ENCODE peak calls at places on chromosomes 3 and 15, in six cellular contexts. T is stimulated activated CD8-positive, alpha-beta memory T cell treated with anti-CD3 and anti-CD28 coated beads, Interleukin-7, amount 100 ng/mL, for 4 hours; O is left lung; N is stimulated activated naive CD8-positive, alpha-beta T cell treated with anti-CD3 and anti-CD28 coated beads, Interleukin-15, amount 100 ng/mL, for 72 hours; S is hepatocyte; Q is Calu3. G is an unnamed sample.

GRCh38 chr3:135226057-135226456 is 431.0 kb downstream of the EPHB1 start:
- DNase-seq in T (no peak), O (no peak), N (no peak), S (no peak), Q (no peak), G (no peak)

GRCh38 chr3:124772081-124772831 is 42.0 kb downstream of the UMPS start:
- DNase-seq in T (no peak), O (no peak), N (no peak), S (peak; percentile 43), Q (no peak), G (no peak)

GRCh38 chr3:167631471-167631870 is 22.3 kb downstream of the WDR49 start:
- DNase-seq in T (no peak), O (no peak), N (no peak), S (no peak), Q (no peak), G (no peak)

GRCh38 chr15:31264534-31265089 is 62.0 kb upstream of the KLF13 start:
- DNase-seq in T (no peak), O (peak; percentile 34), N (no peak), S (no peak), Q (no peak), G (no peak)

GRCh38 chr3:49411550-49411967 is 217 bp downstream of the RHOA start:
- DNase-seq in T (peak; percentile 52), O (peak; percentile 54), N (peak; percentile 65), S (peak; percentile 78), Q (peak; percentile 47), G (peak; percentile 44)

GRCh38 chr3:123540285-123540684 is 44.6 kb downstream of the HACD2 start:
- DNase-seq in T (no peak), O (no peak), N (no peak), S (no peak), Q (no peak), G (no peak)

GRCh38 chr15:77664428-77664827 is 31.7 kb upstream of the LINGO1 start:
- DNase-seq in T (no peak), O (no peak), N (no peak), S (no peak), Q (no peak), G (no peak)

GRCh38 chr3:112671930-112672715 is 31.2 kb upstream of the CCDC80 start:
- DNase-seq in T (no peak), O (no peak), N (no peak), S (peak; percentile 49), Q (no peak), G (no peak)

GRCh38 chr15:85766007-85766831 is 28.5 kb downstream of the KLHL25 start:
- DNase-seq in T (no peak), O (no peak), N (no peak), S (peak; percentile 54), Q (no peak), G (no peak)

GRCh38 chr15:92624401-92624991 is 31.1 kb downstream of the FAM174B start:
- DNase-seq in T (no peak), O (no peak), N (no peak), S (peak; percentile 37), Q (no peak), G (no peak)

GRCh38 chr15:43183270-43183669 is 1.9 kb upstream of the CCNDBP1 start:
- DNase-seq in T (no peak), O (no peak), N (no peak), S (no peak), Q (no peak), G (no peak)

GRCh38 chr3:177065285-177066028 is 131.8 kb downstream of the TBL1XR1 start:
- DNase-seq in T (no peak), O (no peak), N (no peak), S (no peak), Q (no peak), G (no peak)

GRCh38 chr15:70023064-70023768 is 74.5 kb downstream of the TLE3 start:
- DNase-seq in T (peak; percentile 19), O (no peak), N (peak; percentile 66), S (peak; percentile 22), Q (no peak), G (no peak)

GRCh38 chr3:138033202-138033691 is 23.3 kb downstream of the CLDN18 start:
- DNase-seq in T (no peak), O (no peak), N (no peak), S (no peak), Q (no peak), G (no peak)

GRCh38 chr15:78507831-78508160 is 419 bp downstream of the HYKK start:
- DNase-seq in T (no peak), O (no peak), N (no peak), S (no peak), Q (no peak), G (no peak)

GRCh38 chr3:170614214-170614966 is 28.5 kb upstream of the SLC7A14 start:
- DNase-seq in T (no peak), O (no peak), N (no peak), S (peak; percentile 38), Q (peak; percentile 60), G (no peak)

GRCh38 chr3:47512416-47513124 is 942 bp downstream of the ELP6 start:
- DNase-seq in T (peak; percentile 3), O (peak; percentile 36), N (no peak), S (peak; percentile 37), Q (no peak), G (no peak)

GRCh38 chr15:83538682-83539081 is 91.5 kb downstream of the SH3GL3 start:
- DNase-seq in T (no peak), O (no peak), N (no peak), S (no peak), Q (no peak), G (no peak)

GRCh38 chr3:38725726-38726410 is 76.4 kb upstream of the SCN5A start:
- DNase-seq in T (no peak), O (no peak), N (no peak), S (no peak), Q (no peak), G (no peak)

GRCh38 chr15:33194237-33194636 is 277 bp downstream of the FMN1 start:
- DNase-seq in T (no peak), O (no peak), N (no peak), S (no peak), Q (no peak), G (no peak)

GRCh38 chr3:193061157-193061556 is 143.5 kb upstream of the MB21D2 start:
- DNase-seq in T (no peak), O (no peak), N (no peak), S (no peak), Q (no peak), G (no peak)